ENCODE peak calls at places on chromosomes 6 and 20, in four cellular contexts. C is IMR-90, D is endothelial cell of umbilical vein, X is K562. S is an unnamed sample.

GRCh38 chr20:50585678-50586077 is 75.5 kb downstream of the PTPN1 start:
- DNase-seq in C (no peak), D (no peak), X (no peak), S (no peak)

GRCh38 chr20:61804896-61805295 is 260.8 kb downstream of the TAF4 start:
- DNase-seq in C (no peak), D (no peak), X (no peak), S (no peak)

GRCh38 chr6:43725643-43726580 is 38.3 kb upstream of the MRPS18A start:
- DNase-seq in C (no peak), D (no peak), X (no peak), S (no peak)

GRCh38 chr6:14671261-14671681 is 553.7 kb downstream of the CD83 start:
- DNase-seq in C (peak; percentile 89), D (no peak), X (no peak), S (peak; percentile 66)

GRCh38 chr6:28683945-28684538 is 158.4 kb downstream of the GPX5 start:
- DNase-seq in C (peak; percentile 34), D (peak; percentile 55), X (peak; percentile 65), S (no peak)

GRCh38 chr6:17381429-17382147 is 11.8 kb upstream of the CAP2 start:
- DNase-seq in C (peak; percentile 83), D (no peak), X (no peak), S (no peak)

GRCh38 chr20:3786126-3786484 is 435 bp downstream of the CENPB start:
- DNase-seq in C (peak; percentile 61), D (peak; percentile 67), X (no peak), S (no peak)

GRCh38 chr6:16049178-16049577 is 79.7 kb upstream of the MYLIP start:
- DNase-seq in C (no peak), D (no peak), X (no peak), S (no peak)

GRCh38 chr6:125213936-125214335 is 60.4 kb downstream of the TPD52L1 start:
- DNase-seq in C (no peak), D (no peak), X (no peak), S (no peak)

GRCh38 chr6:101490857-101491256 is 97.3 kb downstream of the GRIK2 start:
- DNase-seq in C (peak; percentile 9), D (no peak), X (no peak), S (no peak)

GRCh38 chr6:82080767-82081166 is 166.8 kb downstream of the IBTK start:
- DNase-seq in C (no peak), D (no peak), X (no peak), S (no peak)

GRCh38 chr6:35907750-35908149 is 13.1 kb downstream of the SRPK1 start:
- DNase-seq in C (no peak), D (no peak), X (no peak), S (no peak)

GRCh38 chr6:166167801-166168615 is at the start of gene TBXT:
- DNase-seq in C (no peak), D (no peak), X (peak; percentile 6), S (no peak)

GRCh38 chr6:52216932-52217331 is 27.4 kb downstream of the IL17F start:
- DNase-seq in C (no peak), D (no peak), X (no peak), S (no peak)

GRCh38 chr6:44559486-44560270 is 172.2 kb downstream of the CDC5L start:
- DNase-seq in C (no peak), D (no peak), X (no peak), S (no peak)

GRCh38 chr6:134379086-134379485 is 61.2 kb upstream of the SGK1 start:
- DNase-seq in C (no peak), D (no peak), X (peak; percentile 19), S (peak; percentile 75)

GRCh38 chr20:51326241-51326819 is 216.2 kb downstream of the NFATC2 start:
- DNase-seq in C (peak; percentile 76), D (peak; percentile 39), X (peak; percentile 38), S (no peak)

GRCh38 chr20:56259948-56260347 is 11.4 kb downstream of the MC3R start:
- DNase-seq in C (no peak), D (no peak), X (no peak), S (no peak)

GRCh38 chr20:53842301-53843099 is 227.9 kb downstream of the BCAS1 start:
- DNase-seq in C (no peak), D (no peak), X (no peak), S (no peak)

GRCh38 chr6:46772754-46773153 is 20.4 kb upstream of the MEP1A start:
- DNase-seq in C (no peak), D (no peak), X (no peak), S (no peak)

GRCh38 chr20:63542696-63543095 is 4.9 kb downstream of the SRMS start:
- DNase-seq in C (no peak), D (no peak), X (no peak), S (no peak)

GRCh38 chr20:14838663-14839650 is 501.5 kb upstream of the FLRT3 start:
- DNase-seq in C (no peak), D (peak; percentile 52), X (no peak), S (no peak)

GRCh38 chr20:21125072-21125848 is 622 bp upstream of the KIZ start:
- DNase-seq in C (peak; percentile 41), D (no peak), X (no peak), S (peak; percentile 5)

GRCh38 chr20:61119263-61119662 is 132.8 kb upstream of the CDH4 start:
- DNase-seq in C (no peak), D (no peak), X (no peak), S (no peak)

GRCh38 chr6:122007366-122007765 is 392.1 kb upstream of the HSF2 start:
- DNase-seq in C (peak; percentile 43), D (no peak), X (no peak), S (no peak)

GRCh38 chr6:38489951-38490350 is 149.8 kb downstream of the BTBD9 start:
- DNase-seq in C (peak; percentile 85), D (no peak), X (no peak), S (no peak)

GRCh38 chr20:50982372-50982771 is 23.8 kb downstream of the MOCS3 start:
- DNase-seq in C (peak; percentile 68), D (no peak), X (no peak), S (peak; percentile 65)

GRCh38 chr6:135830452-135830851 is 21.0 kb upstream of the PDE7B start:
- DNase-seq in C (peak; percentile 85), D (no peak), X (no peak), S (no peak)

GRCh38 chr20:59667131-59667530 is 62.8 kb downstream of the PHACTR3 start:
- DNase-seq in C (no peak), D (no peak), X (no peak), S (no peak)

GRCh38 chr6:140561701-140562100 is 1187.3 kb upstream of the CITED2 start:
- DNase-seq in C (no peak), D (no peak), X (no peak), S (no peak)

GRCh38 chr6:113879186-113880096 is 22.3 kb downstream of the MARCKS start:
- DNase-seq in C (peak; percentile 83), D (peak; percentile 91), X (peak; percentile 56), S (no peak)

DNA sequence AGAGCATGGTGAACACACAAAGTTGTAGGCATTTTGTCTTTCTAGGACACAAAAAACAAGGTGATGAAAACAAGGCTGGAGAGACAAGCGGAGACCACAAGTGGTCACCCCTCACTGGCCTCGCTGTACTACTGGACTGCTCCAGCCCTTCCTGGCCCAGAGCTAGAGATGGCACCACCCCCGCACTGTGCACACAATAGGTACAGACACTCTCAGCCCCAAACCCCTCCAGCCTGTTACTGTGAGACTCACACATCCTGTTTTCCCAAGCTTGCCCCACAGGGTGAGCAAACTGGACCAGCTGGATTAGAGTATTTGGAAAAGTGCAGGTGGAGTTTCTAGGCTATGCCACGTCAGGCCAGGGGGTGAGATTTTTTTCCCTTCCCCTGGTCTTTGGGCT is 8.4 kb upstream of the ZSWIM1 start:
- DNase-seq in C (no peak), D (no peak), X (no peak), S (no peak)
- H3K27ac ChIP-seq in C (no peak overlapping the region), D (no peak overlapping the region), X (no peak overlapping the region), S (no peak overlapping the region)

GRCh38 chr20:46683068-46683477 is 6.2 kb downstream of the TP53RK start:
- DNase-seq in C (no peak), D (peak; percentile 58), X (peak; percentile 25), S (no peak)

GRCh38 chr20:46683620-46683938 is 5.7 kb downstream of the TP53RK start:
- DNase-seq in C (no peak), D (no peak), X (no peak), S (no peak)

GRCh38 chr20:46681032-46681854 is 8.0 kb downstream of the TP53RK start:
- DNase-seq in C (peak; percentile 44), D (peak; percentile 52), X (peak; percentile 63), S (no peak)

GRCh38 chr20:46682063-46682821 is 7.0 kb downstream of the TP53RK start:
- DNase-seq in C (no peak), D (no peak), X (no peak), S (no peak)

DNA sequence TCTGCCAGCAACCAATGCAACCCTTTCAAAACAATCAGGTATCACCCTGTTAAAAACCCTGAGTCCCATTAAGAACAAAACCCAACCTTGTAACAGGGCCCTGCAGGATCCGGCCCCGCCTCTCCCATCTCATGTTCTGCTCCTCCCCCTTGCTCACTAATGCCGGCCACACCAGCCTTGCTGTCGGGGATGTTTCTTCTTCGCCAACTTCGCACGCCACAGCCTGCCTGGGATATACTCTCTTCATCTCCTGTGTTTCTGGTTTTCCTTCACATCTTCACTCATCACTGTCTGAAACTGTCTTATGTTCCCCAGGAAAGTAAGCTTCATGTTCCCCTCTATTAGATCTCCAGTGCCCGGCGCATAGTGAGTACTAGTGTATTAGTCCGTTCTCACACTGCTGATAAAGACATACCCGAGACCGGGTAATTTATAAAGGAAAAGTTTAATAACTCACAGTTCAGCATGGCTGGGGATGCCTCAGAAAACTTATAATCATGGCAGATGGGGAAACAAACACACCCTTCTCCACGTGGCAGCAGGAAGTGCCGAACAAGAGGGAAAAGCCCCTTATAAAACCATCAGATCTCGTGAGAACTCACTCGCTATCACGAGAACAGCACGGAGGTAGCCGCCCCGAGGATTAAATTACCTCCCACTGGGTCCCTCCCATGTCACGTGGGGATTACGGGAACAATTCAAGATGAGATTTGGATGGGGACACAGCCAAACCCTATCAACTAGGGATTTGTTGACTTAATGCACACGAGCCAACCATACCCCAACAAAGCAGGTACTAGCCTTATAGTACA is 5.1 kb downstream of the TP53RK start:
- DNase-seq in C (peak; percentile 80), D (peak; percentile 39), X (peak; percentile 83), S (no peak)
- H3K4me3 ChIP-seq in C (peak overlapping the region; percentile 71), D (peak overlapping the region; percentile 21), X (peak overlapping the region; percentile 44), S (peak overlapping the region; percentile 79)

DNA sequence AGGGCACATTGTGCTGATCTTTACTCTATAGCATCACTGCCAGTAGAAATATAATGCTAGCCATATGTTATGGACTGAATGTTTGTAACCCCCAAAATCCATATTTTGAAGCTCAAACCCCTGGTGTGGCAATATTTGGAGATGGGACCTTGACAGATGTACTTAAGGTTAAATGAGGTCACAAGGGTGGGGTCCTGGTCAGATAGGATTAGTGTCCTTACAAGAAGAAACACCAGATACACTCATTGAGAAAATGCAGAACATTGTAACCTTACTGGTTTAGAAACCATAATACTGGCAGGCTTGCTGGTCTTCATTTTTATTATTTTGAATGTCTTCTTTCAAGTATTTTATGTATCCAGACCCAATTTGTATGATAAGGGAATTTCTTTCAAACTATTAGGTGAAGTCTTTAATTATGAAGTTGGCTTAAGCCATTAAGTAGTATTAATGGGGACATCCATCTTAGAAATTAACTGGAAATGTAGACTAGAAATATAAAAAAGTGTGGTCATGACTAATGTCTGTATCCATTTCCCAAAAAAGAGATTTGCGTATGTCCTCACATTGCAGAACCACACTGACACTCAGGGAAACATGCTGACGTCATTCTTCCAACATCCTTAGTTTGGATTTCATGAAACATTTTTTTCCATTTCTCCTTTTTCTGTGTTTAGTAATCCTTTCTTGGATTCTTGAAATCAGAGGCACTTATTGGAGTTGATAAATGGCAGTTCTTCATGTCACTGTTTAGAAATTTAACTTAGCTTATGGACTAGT is 32.4 kb downstream of the SLC16A10 start:
- DNase-seq in C (peak; percentile 31), D (no peak), X (no peak), S (no peak)
- H3K9me1 ChIP-seq in C (no peaks in the 10 kb centered on the region), D (no peaks in the 10 kb centered on the region), X (no peaks in the 10 kb centered on the region), S (no peaks in the 10 kb centered on the region)

GRCh38 chr6:26250806-26251075 is 114.3 kb upstream of the BTN3A2 start:
- DNase-seq in C (peak; percentile 55), D (no peak), X (no peak), S (no peak)
- H3K27ac ChIP-seq in C (no peak overlapping the region), D (peak overlapping the region; percentile 67), X (peak overlapping the region; percentile 91), S (peak overlapping the region; percentile 74)